ENCODE peak calls at places on chromosomes 3 and 15, in five cellular contexts. I is AG09319, S is astrocyte of the spinal cord, B is GM23338, U is WTC11. N is an unnamed sample.

GRCh38 chr3:31377045-31377642 is 155.6 kb upstream of the STT3B start:
- DNase-seq in I (no peak), S (peak), B (no peak), U (no peak), N (no peak)

GRCh38 chr3:66593978-66594377 is 93.2 kb upstream of the LRIG1 start:
- DNase-seq in I (peak), S (peak), B (no peak), U (no peak), N (no peak)

GRCh38 chr3:178083906-178084823 is 452.1 kb upstream of the KCNMB2 start:
- DNase-seq in I (no peak), S (peak), B (peak), U (no peak), N (peak)

GRCh38 chr3:52527732-52528595 is 5.7 kb downstream of the NT5DC2 start:
- DNase-seq in I (no peak), S (no peak), B (no peak), U (peak), N (no peak)

GRCh38 chr15:68204776-68205557 is at the start of gene CALML4:
- DNase-seq in I (no peak), S (peak), B (peak), U (no peak), N (no peak)

GRCh38 chr15:50940506-50940905 is 32.0 kb downstream of the AP4E1 start:
- DNase-seq in I (no peak), S (peak), B (no peak), U (no peak), N (no peak)

GRCh38 chr15:96312641-96313335 is 17.7 kb upstream of the NR2F2 start:
- DNase-seq in I (no peak), S (no peak), B (no peak), U (no peak), N (no peak)

GRCh38 chr3:149401926-149402310 is 24.5 kb upstream of the TM4SF1 start:
- DNase-seq in I (no peak), S (no peak), B (no peak), U (no peak), N (no peak)

GRCh38 chr15:94305133-94305532 is 73.8 kb downstream of the MCTP2 start:
- DNase-seq in I (no peak), S (no peak), B (no peak), U (no peak), N (no peak)

GRCh38 chr3:62169871-62170660 is 203.3 kb downstream of the FEZF2 start:
- DNase-seq in I (no peak), S (peak), B (peak), U (no peak), N (no peak)

GRCh38 chr3:143329567-143330164 is 210.1 kb downstream of the CHST2 start:
- DNase-seq in I (no peak), S (peak), B (no peak), U (no peak), N (no peak)
- TF ChIP-seq CTCF in I (no peak), S (no peak), B (no peak), U (no peak), N (no peak)

DNA sequence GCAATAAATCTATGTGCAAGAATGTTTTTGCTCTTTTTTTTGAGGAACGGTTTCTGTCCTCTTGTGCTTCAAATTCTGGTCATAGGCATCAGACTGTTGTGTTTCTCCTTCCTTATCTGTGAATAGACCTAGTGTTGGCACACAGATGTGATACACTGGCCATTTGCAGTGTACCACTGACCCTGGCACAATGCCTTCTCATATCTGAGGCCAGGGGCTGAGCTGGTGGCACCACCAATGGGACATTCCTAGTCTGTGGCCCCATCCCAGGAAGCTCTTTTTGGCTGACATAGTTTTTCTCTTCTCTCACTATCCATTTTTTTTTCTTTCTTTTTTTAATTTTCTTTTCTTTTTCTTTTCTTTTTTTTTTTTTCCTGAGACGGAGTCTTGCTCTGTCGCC is 40.4 kb downstream of the SH3GL3 start:
- DNase-seq in I (no peak), S (no peak), B (no peak), U (no peak), N (no peak)
- TF ChIP-seq CTCF in I (no peak), S (no peak), B (no peak), U (no peak), N (no peak)

GRCh38 chr3:15426579-15427118 is 695 bp downstream of the METTL6 start:
- DNase-seq in I (no peak), S (no peak), B (no peak), U (no peak), N (no peak)

GRCh38 chr3:15429080-15429479 is 1.7 kb downstream of the EAF1 start:
- DNase-seq in I (no peak), S (no peak), B (no peak), U (no peak), N (no peak)

GRCh38 chr3:15428539-15428938 is 1.1 kb downstream of the EAF1 start:
- DNase-seq in I (no peak), S (peak), B (no peak), U (no peak), N (no peak)

GRCh38 chr3:15427981-15428380 is 583 bp downstream of the EAF1 start:
- DNase-seq in I (no peak), S (no peak), B (peak), U (no peak), N (no peak)

DNA sequence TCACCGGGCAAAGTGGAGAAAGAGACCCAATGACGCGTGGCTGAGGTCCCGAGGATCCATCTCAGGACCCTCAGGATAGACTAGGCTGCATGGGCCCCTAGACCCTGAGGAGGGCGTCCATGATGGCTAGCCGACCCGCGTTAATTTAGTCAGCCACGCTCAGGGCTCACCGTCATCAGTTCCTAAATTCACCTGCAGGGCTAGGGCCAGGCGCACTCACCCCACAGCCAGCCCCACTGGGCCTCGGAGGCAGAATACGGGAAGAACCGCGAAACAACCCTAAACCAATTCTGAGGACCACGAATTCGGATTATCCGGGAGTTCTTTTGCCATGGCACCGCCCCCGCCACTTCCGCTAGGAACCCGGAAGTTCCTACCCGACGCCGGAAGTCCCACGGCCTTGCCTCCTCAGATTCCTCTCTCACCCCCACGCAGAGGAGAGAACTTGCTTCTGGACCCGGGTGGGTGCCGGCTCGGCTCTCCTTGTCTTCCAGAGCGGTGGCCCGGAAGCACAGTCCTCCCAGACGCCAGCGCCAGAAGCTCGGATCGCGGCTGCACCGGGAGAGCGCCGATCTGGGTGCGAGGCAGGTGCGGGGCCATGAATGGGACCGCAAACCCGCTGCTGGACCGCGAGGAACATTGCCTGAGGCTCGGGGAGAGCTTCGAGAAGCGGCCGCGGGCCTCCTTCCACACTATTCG is at the start of the genes EAF1 and METTL6:
- DNase-seq in I (no peak), S (peak), B (peak), U (peak), N (peak)
- TF ChIP-seq CTCF in I (peak), S (peak), B (peak), U (no peak), N (no peak)

GRCh38 chr3:63795438-63795837 is 23.7 kb upstream of the C3orf49 start:
- DNase-seq in I (no peak), S (no peak), B (no peak), U (no peak), N (no peak)

GRCh38 chr3:63791974-63792373 is 27.1 kb upstream of the C3orf49 start:
- DNase-seq in I (peak), S (peak), B (no peak), U (no peak), N (no peak)
- TF ChIP-seq CTCF in I (peak), S (peak), B (peak), U (no peak), N (peak)

GRCh38 chr3:65422154-65422553 is 616.6 kb downstream of the MAGI1 start:
- DNase-seq in I (no peak), S (no peak), B (no peak), U (no peak), N (no peak)

DNA sequence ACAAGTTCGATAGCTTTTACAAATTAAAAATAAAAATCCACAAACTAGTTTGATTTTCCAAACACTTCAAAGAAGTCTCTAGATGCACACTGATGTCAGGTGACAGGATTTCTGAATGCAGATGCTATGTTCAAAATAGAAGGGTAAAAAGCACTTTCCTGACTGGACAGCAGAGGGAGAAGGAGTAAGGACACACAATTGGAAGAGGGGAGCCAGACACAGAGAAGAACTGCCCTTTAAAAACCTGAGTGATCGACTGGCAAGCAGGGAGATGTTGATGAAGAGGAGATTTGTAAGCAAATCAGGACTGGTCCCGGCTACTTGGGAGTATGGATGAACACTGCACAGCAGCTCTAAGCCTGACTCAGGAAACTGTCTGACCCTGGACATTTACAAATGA is 612.8 kb downstream of the MAGI1 start:
- DNase-seq in I (no peak), S (peak), B (peak), U (no peak), N (peak)
- TF ChIP-seq CTCF in I (peak), S (peak), B (peak), U (peak), N (peak)

N was measured in BE2C.